ENCODE peak calls at places on chromosomes 7 and 10, in eight cellular contexts. J is psoas muscle; I is stomach; O is aorta; N is colonic mucosa; L is fibroblast of lung; H is neural progenitor cell; M is naive thymus-derived CD4-positive, alpha-beta T cell. X is an unnamed sample.

GRCh38 chr10:76035010-76035727 is 603.7 kb downstream of the LRMDA start:
- DNase-seq in J (no peak), I (no peak), O (no peak), N (no peak), L (peak; percentile 74), H (no peak), M (no peak), X (no peak)

GRCh38 chr7:140643416-140643815 is 2.8 kb upstream of the DENND2A start:
- DNase-seq in J (no peak), I (no peak), O (no peak), N (no peak), L (no peak), H (no peak), M (no peak), X (no peak)

GRCh38 chr7:36038063-36038721 is 114.9 kb upstream of the EEPD1 start:
- DNase-seq in J (no peak), I (no peak), O (no peak), N (no peak), L (no peak), H (no peak), M (no peak), X (no peak)

GRCh38 chr7:17171427-17171826 is 127.0 kb upstream of the AHR start:
- DNase-seq in J (no peak), I (no peak), O (no peak), N (no peak), L (no peak), H (no peak), M (no peak), X (no peak)

GRCh38 chr10:116769368-116769767 is 27.0 kb upstream of the HSPA12A start:
- DNase-seq in J (no peak), I (no peak), O (no peak), N (no peak), L (no peak), H (no peak), M (no peak), X (no peak)

GRCh38 chr7:154916381-154917213 is 86.3 kb downstream of the PAXIP1 start:
- DNase-seq in J (no peak), I (no peak), O (no peak), N (no peak), L (no peak), H (no peak), M (no peak), X (no peak)

GRCh38 chr7:95906871-95907270 is 134.5 kb downstream of the DYNC1I1 start:
- DNase-seq in J (no peak), I (no peak), O (no peak), N (no peak), L (no peak), H (no peak), M (no peak), X (no peak)

GRCh38 chr7:158325530-158326381 is 261.9 kb downstream of the PTPRN2 start:
- DNase-seq in J (no peak), I (peak; percentile 64), O (no peak), N (no peak), L (no peak), H (peak; percentile 99), M (no peak), X (peak; percentile 66)

GRCh38 chr7:55966851-55967250 is 2.5 kb downstream of the NIPSNAP2 start:
- DNase-seq in J (peak; percentile 60), I (no peak), O (no peak), N (no peak), L (no peak), H (no peak), M (no peak), X (no peak)

GRCh38 chr7:71548746-71549145 is 416.8 kb downstream of the GALNT17 start:
- DNase-seq in J (no peak), I (no peak), O (no peak), N (no peak), L (peak; percentile 58), H (no peak), M (no peak), X (no peak)

GRCh38 chr7:29019896-29020295 is 61.8 kb upstream of the TRIL start:
- DNase-seq in J (peak; percentile 56), I (no peak), O (no peak), N (no peak), L (no peak), H (no peak), M (no peak), X (no peak)

GRCh38 chr7:74619235-74619860 is 38.2 kb upstream of the GTF2I start:
- DNase-seq in J (no peak), I (no peak), O (no peak), N (no peak), L (no peak), H (peak; percentile 26), M (no peak), X (no peak)

GRCh38 chr7:36896956-36897594 is 172.8 kb upstream of the AOAH start:
- DNase-seq in J (no peak), I (no peak), O (no peak), N (no peak), L (no peak), H (no peak), M (no peak), X (no peak)

GRCh38 chr7:144513332-144513731 is 109.8 kb upstream of the NOBOX start:
- DNase-seq in J (no peak), I (no peak), O (no peak), N (no peak), L (no peak), H (peak; percentile 59), M (no peak), X (no peak)

GRCh38 chr10:33893502-33893901 is 559.0 kb upstream of the NRP1 start:
- DNase-seq in J (no peak), I (no peak), O (no peak), N (no peak), L (no peak), H (no peak), M (no peak), X (no peak)

GRCh38 chr10:101066146-101066889 is 4.5 kb downstream of the KAZALD1 start:
- DNase-seq in J (peak; percentile 84), I (peak; percentile 94), O (peak; percentile 87), N (peak; percentile 94), L (peak; percentile 59), H (peak; percentile 76), M (peak; percentile 43), X (peak; percentile 94)

GRCh38 chr7:123039269-123039668 is 43.8 kb upstream of the TAS2R16 start:
- DNase-seq in J (no peak), I (no peak), O (no peak), N (no peak), L (no peak), H (no peak), M (no peak), X (no peak)

GRCh38 chr10:18687195-18687594 is 28.0 kb downstream of the ARL5B start:
- DNase-seq in J (no peak), I (no peak), O (no peak), N (no peak), L (no peak), H (no peak), M (no peak), X (no peak)

GRCh38 chr10:74255214-74255613 is 104.2 kb downstream of the ADK start:
- DNase-seq in J (no peak), I (no peak), O (no peak), N (no peak), L (no peak), H (no peak), M (no peak), X (no peak)

GRCh38 chr7:132932321-132933075 is 149.4 kb downstream of the CHCHD3 start:
- DNase-seq in J (no peak), I (no peak), O (no peak), N (no peak), L (peak; percentile 27), H (peak; percentile 88), M (no peak), X (no peak)

GRCh38 chr10:70114902-70115301 is 17.7 kb downstream of the AIFM2 start:
- DNase-seq in J (no peak), I (no peak), O (no peak), N (no peak), L (no peak), H (no peak), M (no peak), X (no peak)

GRCh38 chr10:4058514-4059029 is 273.6 kb upstream of the KLF6 start:
- DNase-seq in J (no peak), I (no peak), O (no peak), N (peak; percentile 57), L (no peak), H (no peak), M (no peak), X (no peak)
- H3K4me3 ChIP-seq in J (no peak overlapping the region), I (no peak overlapping the region), O (peak overlapping the region; percentile 15), N (no peak overlapping the region), L (no peak overlapping the region), H (no peak overlapping the region), M (no peak overlapping the region), X (no peak overlapping the region)

GRCh38 chr10:78746178-78746763 is 322.5 kb upstream of the ZMIZ1 start:
- DNase-seq in J (no peak), I (no peak), O (peak; percentile 26), N (no peak), L (no peak), H (peak; percentile 23), M (no peak), X (no peak)
- H3K9me3 ChIP-seq in J (no peaks in the 10 kb centered on the region), I (no peaks in the 10 kb centered on the region), O (no peaks in the 10 kb centered on the region), N (no peaks in the 10 kb centered on the region), L (no peaks in the 10 kb centered on the region), H (no peaks in the 10 kb centered on the region), M (no peaks in the 10 kb centered on the region), X (no peaks in the 10 kb centered on the region)

GRCh38 chr10:112792487-112793196 is 157.4 kb upstream of the TCF7L2 start:
- DNase-seq in J (peak; percentile 70), I (no peak), O (peak; percentile 61), N (peak; percentile 67), L (peak; percentile 68), H (peak; percentile 58), M (no peak), X (peak; percentile 61)

GRCh38 chr10:112790921-112791320 is 159.1 kb upstream of the TCF7L2 start:
- DNase-seq in J (no peak), I (no peak), O (no peak), N (peak; percentile 18), L (no peak), H (no peak), M (no peak), X (no peak)

GRCh38 chr10:112791447-112791846 is 158.6 kb upstream of the TCF7L2 start:
- DNase-seq in J (no peak), I (no peak), O (no peak), N (peak; percentile 11), L (no peak), H (no peak), M (no peak), X (no peak)

GRCh38 chr10:112790030-112790429 is 160.0 kb upstream of the TCF7L2 start:
- DNase-seq in J (no peak), I (no peak), O (no peak), N (peak; percentile 11), L (no peak), H (no peak), M (no peak), X (no peak)

GRCh38 chr10:112789248-112789647 is 160.8 kb upstream of the TCF7L2 start:
- DNase-seq in J (no peak), I (no peak), O (no peak), N (no peak), L (no peak), H (no peak), M (no peak), X (no peak)
- H3K4me3 ChIP-seq in J (no peak overlapping the region), I (no peak overlapping the region), O (no peak overlapping the region), N (no peak overlapping the region), L (no peak overlapping the region), H (no peak overlapping the region), M (no peak overlapping the region), X (no peak overlapping the region)

DNA sequence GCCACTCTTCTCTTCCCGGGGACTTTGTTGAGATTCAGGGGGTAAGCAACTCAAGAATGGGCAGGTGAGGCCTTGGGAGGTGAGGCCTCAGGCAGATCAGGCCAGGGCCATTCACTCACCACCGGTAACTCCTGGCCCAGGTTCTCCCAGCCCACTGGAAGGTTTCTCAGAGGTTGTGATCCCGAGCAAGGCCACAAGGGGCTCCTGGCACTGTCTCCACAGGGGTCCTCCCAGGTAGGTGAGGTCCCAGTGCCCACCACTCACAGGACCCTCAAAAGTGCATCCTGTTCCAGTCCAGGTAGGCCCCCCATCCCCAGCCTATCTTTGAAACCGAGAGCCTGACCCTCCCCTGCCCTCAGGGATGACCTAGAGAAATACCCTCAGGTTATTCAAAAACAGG is 236.1 kb downstream of the BUB3 start:
- DNase-seq in J (no peak), I (no peak), O (no peak), N (no peak), L (no peak), H (no peak), M (no peak), X (no peak)
- H3K9me3 ChIP-seq in J (no peaks in the 10 kb centered on the region), I (peaks cover 28% of the 10 kb centered on the region), O (peaks cover 5% of the 10 kb centered on the region), N (no peaks in the 10 kb centered on the region), L (no peaks in the 10 kb centered on the region), H (peaks cover 7% of the 10 kb centered on the region), M (no peaks in the 10 kb centered on the region), X (no peaks in the 10 kb centered on the region)

X was measured in mucosa of descending colon.